ENCODE peak calls at places on chromosome 5, in eight cellular contexts. I is WTC11, U is left ventricle myocardium inferior, E is heart right ventricle, H is GM13976, D is type B pancreatic cell, B is lower leg skin, T is AG04449. Z is an unnamed sample.

GRCh38 chr5:126124706-126125345 is 298.4 kb upstream of the GRAMD2B start:
- DNase-seq in H (no peak), B (no peak), D (no peak), I (no peak), T (peak), E (no peak), U (no peak), Z (no peak)

GRCh38 chr5:95251185-95251584 is 33.7 kb downstream of the MCTP1 start:
- DNase-seq in H (no peak), B (no peak), T (no peak), I (no peak), E (no peak), D (no peak), U (no peak), Z (no peak)

GRCh38 chr5:151660616-151661015 is 26.1 kb downstream of the SPARC start:
- DNase-seq in D (no peak), U (no peak), B (no peak), I (no peak), E (no peak), T (no peak), H (no peak), Z (no peak)

GRCh38 chr5:125463441-125464092 is 717.1 kb upstream of the ZNF608 start:
- DNase-seq in B (no peak), I (no peak), D (no peak), E (no peak), H (no peak), T (no peak), U (no peak), Z (peak)

GRCh38 chr5:135426102-135427082 is 20.8 kb downstream of the DCANP1 start:
- DNase-seq in D (no peak), B (no peak), H (peak), T (no peak), U (no peak), I (no peak), E (no peak), Z (no peak)

GRCh38 chr5:76716456-76717157 is 681 bp downstream of the F2R start:
- DNase-seq in B (no peak), D (no peak), T (no peak), U (peak), I (peak), H (no peak), E (peak), Z (no peak)

GRCh38 chr5:170974487-170974886 is 112.7 kb downstream of the RANBP17 start:
- DNase-seq in E (no peak), T (no peak), D (no peak), I (no peak), B (no peak), H (no peak), U (no peak), Z (no peak)

GRCh38 chr5:134029156-134029555 is 24.4 kb upstream of the VDAC1 start:
- DNase-seq in T (peak), D (no peak), B (no peak), U (no peak), E (no peak), H (no peak), I (no peak), Z (peak)

GRCh38 chr5:18048449-18048848 is 414.2 kb downstream of the TAF11L14 start:
- DNase-seq in B (no peak), T (no peak), D (no peak), I (no peak), H (no peak), U (no peak), E (no peak), Z (no peak)

GRCh38 chr5:153159611-153160010 is 330.9 kb upstream of the GRIA1 start:
- DNase-seq in I (no peak), D (no peak), T (peak), U (no peak), B (no peak), E (no peak), H (no peak), Z (no peak)

GRCh38 chr5:172004824-172005237 is 1.6 kb downstream of the FBXW11 start:
- DNase-seq in E (no peak), D (no peak), H (no peak), U (no peak), T (no peak), B (no peak), I (no peak), Z (no peak)

GRCh38 chr5:101534486-101535110 is 631.5 kb upstream of the ST8SIA4 start:
- DNase-seq in E (no peak), I (no peak), T (no peak), H (no peak), U (no peak), D (no peak), B (no peak), Z (no peak)

GRCh38 chr5:145178667-145179523 is 656.2 kb downstream of the PRELID2 start:
- DNase-seq in H (no peak), E (no peak), B (no peak), D (no peak), T (no peak), U (no peak), I (no peak), Z (no peak)

GRCh38 chr5:153372433-153373167 is 117.9 kb upstream of the GRIA1 start:
- DNase-seq in B (no peak), U (no peak), H (no peak), E (no peak), T (no peak), D (no peak), I (no peak), Z (no peak)

GRCh38 chr5:120599576-120599975 is 135.5 kb downstream of the PRR16 start:
- DNase-seq in T (no peak), U (no peak), E (no peak), I (no peak), D (no peak), B (no peak), H (no peak), Z (peak)

GRCh38 chr5:170623576-170624181 is 119.9 kb downstream of the KCNIP1 start:
- DNase-seq in H (peak), T (peak), I (peak), B (no peak), D (no peak), U (no peak), E (peak), Z (no peak)

GRCh38 chr5:132050661-132051371 is 9.6 kb upstream of the IL3 start:
- DNase-seq in T (no peak), U (peak), E (no peak), D (peak), B (peak), I (no peak), H (no peak), Z (no peak)

GRCh38 chr5:76690027-76690679 is 25.8 kb upstream of the F2R start:
- DNase-seq in E (no peak), H (no peak), I (no peak), B (no peak), U (no peak), T (no peak), D (no peak), Z (no peak)

GRCh38 chr5:28254846-28255245 is 1216.5 kb upstream of the CDH9 start:
- DNase-seq in B (no peak), U (no peak), H (no peak), I (no peak), D (no peak), E (no peak), T (no peak), Z (no peak)

GRCh38 chr5:14240366-14240765 is 97.2 kb downstream of the TRIO start:
- DNase-seq in D (no peak), I (no peak), U (no peak), E (no peak), T (no peak), B (no peak), H (no peak), Z (no peak)

GRCh38 chr5:9922719-9923118 is 292.6 kb upstream of the TAS2R1 start:
- DNase-seq in D (no peak), H (no peak), I (no peak), U (no peak), E (no peak), B (no peak), T (no peak), Z (no peak)

GRCh38 chr5:171808951-171809350 is 23.3 kb downstream of the SMIM23 start:
- DNase-seq in U (no peak), B (no peak), H (no peak), D (no peak), E (no peak), T (no peak), I (no peak), Z (no peak)

DNA sequence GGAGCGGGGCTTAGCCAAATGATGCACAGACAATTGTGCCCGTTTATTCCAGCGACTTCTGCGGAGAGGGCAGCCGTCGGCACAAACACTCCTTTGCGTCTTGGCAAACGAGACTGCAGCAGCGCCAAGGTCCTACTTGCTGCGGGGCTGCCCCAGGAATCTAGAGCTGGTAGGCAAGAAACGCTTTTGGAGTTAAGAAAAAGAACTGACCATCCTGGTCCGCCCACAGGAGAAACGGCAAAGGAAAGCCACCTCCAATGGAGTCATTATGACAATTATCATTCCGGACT is 2.3 kb downstream of the RXFP3 start:
- DNase-seq in E (no peak), B (no peak), T (no peak), H (no peak), D (no peak), U (no peak), I (no peak), Z (no peak)
- TF ChIP-seq CTCF in E (no peak), B (no peak), T (no peak), H (no peak), D (no peak), U (no peak), I (no peak), Z (no peak)

GRCh38 chr5:57383093-57383861 is 99.3 kb downstream of the ACTBL2 start:
- DNase-seq in T (peak), I (no peak), B (no peak), H (no peak), U (no peak), E (peak), D (no peak), Z (peak)
- TF ChIP-seq CTCF in T (peak), I (no peak), B (no peak), H (no peak), U (peak), E (no peak), D (no peak), Z (peak)

GRCh38 chr5:57033103-57033502 is 81.2 kb upstream of the MIER3 start:
- DNase-seq in H (no peak), D (no peak), I (no peak), E (no peak), U (no peak), T (no peak), B (no peak), Z (no peak)
- TF ChIP-seq CTCF in H (no peak), D (no peak), I (no peak), E (no peak), U (no peak), T (no peak), B (no peak), Z (no peak)

DNA sequence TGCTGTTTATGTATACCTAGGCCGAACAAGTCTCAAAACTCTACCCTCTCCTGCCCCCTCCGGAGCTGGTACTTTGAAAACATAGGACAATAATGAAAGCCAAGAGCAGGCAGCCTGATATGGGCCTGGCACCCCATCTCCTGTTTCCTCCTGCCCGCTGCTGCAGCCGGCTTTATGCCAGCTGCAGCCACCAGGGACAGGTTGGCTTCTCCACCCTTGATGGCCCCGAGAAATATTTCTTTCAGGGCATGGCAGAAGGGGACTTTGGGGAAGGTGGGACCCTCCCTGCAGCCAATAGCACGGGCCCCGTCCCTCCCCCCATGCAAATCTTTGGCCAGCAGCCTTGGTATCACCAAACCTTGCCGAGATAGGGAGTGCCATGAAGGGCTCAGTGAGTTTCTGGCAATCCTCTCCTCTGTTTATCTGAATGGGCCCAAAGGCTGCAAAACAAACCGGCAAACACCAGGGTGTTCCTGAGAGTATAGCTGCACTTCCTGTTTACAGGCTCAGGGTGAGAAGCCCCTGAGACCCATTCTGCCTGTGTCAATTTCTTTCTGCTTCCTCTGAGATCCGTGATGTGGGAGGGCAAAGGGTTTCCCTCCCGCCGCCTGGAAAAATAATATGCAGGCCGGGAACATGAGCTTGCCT is 73.4 kb upstream of the BOD1 start:
- DNase-seq in B (no peak), H (no peak), I (no peak), T (no peak), U (no peak), D (no peak), E (no peak), Z (no peak)
- TF ChIP-seq CTCF in B (no peak), H (no peak), I (no peak), T (no peak), U (peak), D (peak), E (no peak), Z (peak)

DNA sequence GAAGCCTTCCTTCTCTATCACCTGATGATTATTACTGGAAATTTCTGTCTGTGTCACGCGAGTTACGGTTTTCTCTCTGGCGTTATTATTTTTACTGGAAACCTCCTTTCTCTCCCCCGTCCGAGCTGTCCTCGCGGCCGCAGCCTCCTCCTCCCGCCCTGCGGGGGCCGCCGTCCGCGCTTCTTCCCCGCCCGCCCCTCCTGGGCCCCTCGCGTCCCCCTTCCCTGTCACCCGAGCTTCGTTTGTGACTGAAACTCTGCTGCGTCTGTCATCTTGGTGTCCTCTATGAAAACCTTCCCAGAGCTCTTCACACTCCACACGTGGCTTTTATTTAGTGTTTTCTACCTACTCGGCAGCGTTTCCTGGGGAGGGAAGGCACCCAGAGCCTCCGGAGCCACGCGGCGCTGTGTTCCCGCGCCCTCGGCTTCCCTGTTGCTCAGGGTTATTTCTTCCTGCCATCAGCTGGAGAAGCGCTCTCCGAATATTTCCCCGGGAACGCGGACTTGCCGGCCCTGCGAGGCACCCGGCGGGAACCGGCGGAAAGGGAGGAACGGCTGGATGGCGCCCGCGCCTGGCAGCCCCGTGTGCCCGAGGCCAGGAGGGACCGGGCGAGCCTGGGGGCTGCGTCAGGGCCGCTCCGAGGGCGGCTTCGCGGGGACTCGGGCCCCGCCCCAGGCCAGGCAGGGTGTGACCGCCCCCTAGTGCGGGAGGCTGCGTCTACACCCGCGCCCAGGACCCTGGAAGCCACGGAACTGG is 33.9 kb downstream of the TRIP13 start:
- DNase-seq in D (no peak), T (no peak), E (peak), I (peak), U (no peak), H (peak), B (no peak), Z (no peak)
- TF ChIP-seq CTCF in D (peak), T (peak), E (no peak), I (peak), U (peak), H (peak), B (no peak), Z (peak)

DNA sequence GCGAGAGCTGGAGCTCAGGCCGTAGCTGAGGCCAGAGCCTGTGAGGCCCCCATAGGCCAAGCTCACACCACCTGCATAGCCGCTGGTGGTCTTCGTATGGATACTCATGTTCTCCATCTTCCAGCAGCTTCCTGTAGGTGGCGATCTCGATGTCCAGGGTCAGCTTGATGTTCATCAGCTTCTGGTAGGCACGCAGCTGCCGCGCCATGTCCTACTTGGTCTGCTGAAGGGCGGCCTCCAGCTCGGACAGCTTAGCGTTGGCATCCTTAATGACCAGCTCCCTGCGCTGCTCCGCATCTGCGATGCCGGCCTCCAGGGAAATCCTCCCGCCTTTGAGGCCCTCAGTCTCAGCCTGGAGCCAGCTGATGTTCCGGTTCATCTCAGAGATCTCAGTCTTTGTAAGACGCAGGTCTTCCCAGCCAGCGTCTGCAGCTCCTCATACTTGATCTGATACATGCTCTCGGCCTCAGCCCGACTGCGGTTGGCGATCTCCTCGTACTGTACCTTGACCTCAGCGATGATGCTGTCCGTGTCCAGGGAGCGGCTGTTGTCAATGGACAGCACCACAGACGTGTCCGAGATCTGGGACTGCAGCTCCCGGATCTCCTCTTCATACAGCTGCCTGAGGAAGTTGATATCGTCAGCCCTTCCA is 172.1 kb downstream of the PPP2R2B start:
- DNase-seq in T (no peak), I (peak), D (no peak), H (no peak), U (no peak), B (no peak), E (no peak), Z (no peak)
- TF ChIP-seq CTCF in T (no peak), I (no peak), D (no peak), H (no peak), U (no peak), B (no peak), E (no peak), Z (no peak)

GRCh38 chr5:91345466-91345865 is 37.7 kb downstream of the ARRDC3 start:
- DNase-seq in E (no peak), T (no peak), H (no peak), U (no peak), B (no peak), D (no peak), I (no peak), Z (no peak)
- TF ChIP-seq CTCF in E (no peak), T (no peak), H (no peak), U (no peak), B (no peak), D (no peak), I (no peak), Z (no peak)

Z was measured in retinal pigment epithelial cell.